ENCODE peak calls at places on chromosomes 6 and 20, in four cellular contexts. K is H1, C is K562, A is GM12878. M is an unnamed sample.

GRCh38 chr6:8570241-8570924 is 135.0 kb upstream of the SLC35B3 start:
- DNase-seq in K (no peak), A (no peak), C (no peak), M (no peak)

GRCh38 chr6:155599571-155599970 is 143.9 kb upstream of the NOX3 start:
- DNase-seq in K (no peak), C (no peak), A (no peak), M (no peak)

GRCh38 chr6:137588472-137588871 is 94.3 kb upstream of the OLIG3 start:
- DNase-seq in A (no peak), K (no peak), C (no peak), M (peak)

GRCh38 chr6:169086020-169086419 is 167.6 kb downstream of the THBS2 start:
- DNase-seq in A (no peak), C (no peak), K (no peak), M (no peak)

GRCh38 chr6:124203106-124203811 is 399.6 kb downstream of the NKAIN2 start:
- DNase-seq in C (no peak), K (no peak), A (no peak), M (no peak)

GRCh38 chr6:109429496-109429895 is 10.9 kb downstream of the PPIL6 start:
- DNase-seq in K (no peak), A (no peak), C (no peak), M (no peak)

GRCh38 chr20:20864346-20865096 is 152.1 kb upstream of the RALGAPA2 start:
- DNase-seq in K (no peak), A (no peak), C (no peak), M (peak)

GRCh38 chr6:13495112-13495765 is 7.8 kb upstream of the GFOD1 start:
- DNase-seq in K (no peak), C (no peak), A (no peak), M (no peak)

GRCh38 chr6:133891814-133892443 is 3.0 kb downstream of the TCF21 start:
- DNase-seq in K (no peak), C (no peak), A (no peak), M (no peak)

GRCh38 chr6:166814386-166814785 is 142.0 kb downstream of the RNASET2 start:
- DNase-seq in A (no peak), K (no peak), C (no peak), M (no peak)

GRCh38 chr20:32984631-32985354 is 19.4 kb downstream of the SUN5 start:
- DNase-seq in K (no peak), C (no peak), A (no peak), M (no peak)

GRCh38 chr6:51028271-51028670 is 209.6 kb downstream of the TFAP2B start:
- DNase-seq in K (no peak), C (no peak), A (no peak), M (peak)

GRCh38 chr6:144657691-144658090 is 372.6 kb downstream of the UTRN start:
- DNase-seq in A (no peak), C (no peak), K (no peak), M (no peak)

GRCh38 chr6:19035454-19035853 is 648.3 kb downstream of the RNF144B start:
- DNase-seq in C (no peak), A (no peak), K (no peak), M (no peak)

GRCh38 chr6:109079981-109080380 is 14.7 kb downstream of the SESN1 start:
- DNase-seq in C (no peak), K (no peak), A (no peak), M (no peak)

GRCh38 chr6:99813565-99813964 is 180.5 kb downstream of the MCHR2 start:
- DNase-seq in A (no peak), K (no peak), C (no peak), M (no peak)

GRCh38 chr6:90676516-90676915 is 89.6 kb upstream of the MAP3K7 start:
- DNase-seq in C (no peak), A (no peak), K (peak), M (no peak)

GRCh38 chr20:31894980-31895675 is 24.7 kb downstream of the TTLL9 start:
- DNase-seq in A (peak), K (no peak), C (no peak), M (peak)

GRCh38 chr6:69835414-69836179 is 30.8 kb upstream of the COL19A1 start:
- DNase-seq in C (no peak), A (no peak), K (no peak), M (peak)

GRCh38 chr6:10655508-10656055 is 38.8 kb downstream of the C6orf52 start:
- DNase-seq in C (no peak), A (peak), K (no peak), M (no peak)

GRCh38 chr20:1390552-1391403 is 2.1 kb downstream of the FKBP1A start:
- DNase-seq in K (no peak), A (no peak), C (no peak), M (no peak)

GRCh38 chr20:3377644-3378043 is 29.8 kb downstream of the DNAAF9 start:
- DNase-seq in K (no peak), C (no peak), A (no peak), M (no peak)

GRCh38 chr6:40395066-40395697 is 192.0 kb downstream of the LRFN2 start:
- DNase-seq in K (no peak), C (no peak), A (no peak), M (no peak)

GRCh38 chr6:34819571-34820480 is 27.9 kb downstream of the BLTP3A start:
- DNase-seq in C (no peak), K (no peak), A (no peak), M (no peak)

GRCh38 chr6:55774542-55775318 is 100.7 kb downstream of the BMP5 start:
- DNase-seq in A (no peak), K (no peak), C (no peak), M (no peak)

GRCh38 chr20:6838181-6838826 is 70.8 kb downstream of the BMP2 start:
- DNase-seq in C (no peak), A (peak), K (no peak), M (no peak)

GRCh38 chr6:32894085-32895005 is 40.4 kb downstream of the PSMB9 start:
- DNase-seq in A (peak), C (peak), K (peak), M (peak)

GRCh38 chr6:81696505-81696904 is 56.0 kb downstream of the TENT5A start:
- DNase-seq in A (no peak), C (no peak), K (no peak), M (peak)

GRCh38 chr6:133899556-133899955 is 10.6 kb downstream of the TCF21 start:
- DNase-seq in C (no peak), K (no peak), A (no peak), M (no peak)

GRCh38 chr6:142374965-142375733 is 73.3 kb downstream of the ADGRG6 start:
- DNase-seq in A (no peak), C (no peak), K (no peak), M (peak)

GRCh38 chr20:40748182-40748581 is 59.1 kb upstream of the MAFB start:
- DNase-seq in A (no peak), K (no peak), C (no peak), M (no peak)

GRCh38 chr20:46213946-46214830 is 94.1 kb downstream of the CDH22 start:
- DNase-seq in A (no peak), K (no peak), C (no peak), M (no peak)

DNA sequence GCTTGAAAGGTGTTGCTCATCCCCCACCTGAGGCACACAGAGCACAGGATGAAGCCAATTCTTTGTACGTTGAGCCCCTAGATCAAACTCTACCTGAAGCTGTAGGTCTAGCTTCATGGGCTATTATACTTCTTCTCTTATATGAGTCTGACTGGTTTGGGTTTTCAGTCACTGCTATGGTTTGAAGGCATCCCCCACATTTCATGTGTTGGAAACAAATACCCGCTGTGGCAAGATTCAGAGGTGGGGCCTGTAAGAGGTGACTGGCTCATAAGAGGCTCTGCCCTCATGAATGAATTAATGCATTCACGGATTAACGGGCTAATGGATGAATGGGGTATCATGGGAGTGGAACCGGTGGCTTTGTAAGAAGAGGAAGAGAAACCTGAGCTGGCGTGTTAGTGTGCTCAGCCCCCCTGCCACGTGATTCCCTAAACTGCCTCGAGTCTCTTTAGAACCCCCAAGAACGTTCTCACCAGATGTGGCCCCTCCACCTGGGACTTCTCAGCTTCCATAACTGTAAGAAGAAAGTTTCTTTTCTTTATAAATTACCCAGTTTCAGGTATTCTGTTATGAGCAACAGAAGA is 39.2 kb downstream of the PREX1 start:
- DNase-seq in C (no peak), K (no peak), A (peak), M (no peak)
- TF ChIP-seq ATF3 in C (no peak), K (no peak), A (peak), M (no peak)

DNA sequence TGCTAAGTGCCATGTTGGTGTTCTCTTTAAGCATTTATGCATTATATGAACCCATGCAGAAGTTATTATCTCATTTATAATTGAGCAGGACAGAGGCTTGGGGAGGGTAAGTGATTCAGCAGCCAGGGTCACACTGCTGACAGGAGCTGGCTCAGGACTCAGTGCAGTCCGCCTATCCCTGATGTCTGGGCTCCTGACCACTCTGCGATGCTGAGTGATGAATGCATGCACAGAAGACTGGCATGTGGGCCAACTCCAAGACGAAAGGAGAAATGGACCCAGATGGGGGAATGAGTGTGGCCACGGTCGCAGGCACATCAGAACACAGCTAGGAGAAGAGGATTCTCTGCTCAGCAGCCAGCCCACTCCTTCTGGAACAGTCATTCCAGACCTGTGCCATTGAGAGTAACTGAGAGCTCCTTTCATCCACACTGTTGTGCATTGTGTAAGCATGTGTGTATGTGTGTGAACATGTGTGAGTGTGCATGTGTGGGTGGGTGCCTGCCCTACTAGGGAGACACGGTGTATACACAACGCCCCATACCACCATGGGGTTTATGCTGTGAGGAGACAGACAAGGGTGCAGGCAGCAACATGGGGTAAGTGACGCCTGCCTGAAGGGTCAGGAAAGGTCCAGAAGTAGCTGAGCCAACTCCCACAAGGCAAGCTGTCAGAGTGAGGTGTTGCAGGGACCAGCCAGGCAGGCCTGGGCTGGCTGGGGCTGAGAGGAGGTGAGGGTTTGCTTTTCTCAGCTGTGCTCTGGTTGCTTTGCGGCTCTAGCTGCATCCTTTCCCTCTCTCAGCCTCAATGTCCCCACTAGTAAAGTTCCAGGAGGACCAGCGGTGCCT is 97.8 kb upstream of the PMEPA1 start:
- DNase-seq in A (no peak), C (no peak), K (no peak), M (no peak)
- TF ChIP-seq EP300 in A (no peak), C (no peak), K (no peak), M (no peak)

DNA sequence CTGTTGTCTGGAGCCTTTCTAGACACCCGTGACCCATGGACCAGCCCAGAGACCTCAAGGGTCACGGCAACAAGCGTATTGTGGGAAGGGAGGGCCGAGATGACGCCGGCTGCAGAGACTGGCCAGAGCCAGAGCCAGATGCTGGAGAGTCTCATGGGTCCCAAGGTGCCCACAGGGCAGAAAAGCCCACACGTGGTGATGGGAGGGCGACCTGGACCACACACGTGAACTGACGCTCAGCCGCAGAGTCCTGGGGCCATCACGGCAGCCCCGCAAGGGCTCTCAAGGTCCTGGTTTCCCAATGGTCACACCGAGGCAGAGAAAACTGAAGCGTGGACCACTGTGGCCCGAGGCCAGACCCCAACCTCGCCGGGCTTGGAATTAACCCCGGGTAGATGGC is 92.6 kb downstream of the YTHDF1 start:
- DNase-seq in C (no peak), K (no peak), A (no peak), M (no peak)
- TF ChIP-seq ATF3 in C (no peak), K (no peak), A (no peak), M (no peak)

GRCh38 chr6:42043787-42044475 is 6.4 kb upstream of the TAF8 start:
- DNase-seq in A (peak), C (peak), K (peak), M (peak)
- TF ChIP-seq EP300 in A (no peak), C (peak), K (no peak), M (no peak)

GRCh38 chr20:4811257-4811656 is 89.5 kb downstream of the PRND start:
- DNase-seq in C (no peak), K (no peak), A (no peak), M (no peak)

GRCh38 chr20:4813076-4813838 is 91.5 kb downstream of the PRND start:
- DNase-seq in C (no peak), K (no peak), A (peak), M (no peak)

GRCh38 chr20:4812641-4813075 is 90.9 kb downstream of the PRND start:
- DNase-seq in K (no peak), A (no peak), C (no peak), M (no peak)

GRCh38 chr20:4811661-4812181 is 90.0 kb downstream of the PRND start:
- DNase-seq in C (no peak), A (peak), K (no peak), M (no peak)

GRCh38 chr20:4812216-4812615 is 90.5 kb downstream of the PRND start:
- DNase-seq in C (no peak), K (no peak), A (no peak), M (no peak)
- TF ChIP-seq ATF3 in C (no peak), K (no peak), A (no peak), M (no peak)

DNA sequence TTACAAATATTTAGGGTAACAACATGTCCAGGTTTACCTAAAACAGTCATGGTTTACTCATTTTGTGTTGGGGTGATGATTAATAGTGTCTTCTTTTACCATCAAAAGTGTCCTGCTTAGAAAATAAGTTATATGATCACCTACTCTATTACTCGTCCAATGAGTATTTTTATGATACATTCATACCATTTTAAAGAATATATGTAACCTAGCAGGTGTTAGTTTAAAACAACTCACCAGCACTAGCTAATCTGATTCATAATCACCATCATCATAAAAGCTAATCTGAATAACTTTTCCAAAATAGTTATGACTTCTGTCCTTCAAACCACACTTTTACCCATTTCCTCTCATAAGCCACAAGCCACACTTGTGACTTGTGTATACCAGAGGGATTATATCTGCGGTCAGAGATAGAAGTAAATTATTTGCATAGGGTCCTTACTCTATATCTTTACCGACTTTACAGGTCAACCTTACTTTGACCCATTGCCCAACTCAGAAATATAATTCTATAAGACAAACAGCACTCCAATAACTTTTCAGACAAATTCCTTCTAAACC is 33.3 kb upstream of the NRN1 start:
- DNase-seq in A (no peak), C (no peak), K (no peak), M (no peak)
- TF ChIP-seq EP300 in A (no peak), C (no peak), K (no peak), M (no peak)

GRCh38 chr6:158131926-158132325 is 36.1 kb downstream of the SERAC1 start:
- DNase-seq in A (no peak), K (no peak), C (peak), M (peak)
- TF ChIP-seq ATF3 in A (no peak), K (no peak), C (no peak), M (no peak)

DNA sequence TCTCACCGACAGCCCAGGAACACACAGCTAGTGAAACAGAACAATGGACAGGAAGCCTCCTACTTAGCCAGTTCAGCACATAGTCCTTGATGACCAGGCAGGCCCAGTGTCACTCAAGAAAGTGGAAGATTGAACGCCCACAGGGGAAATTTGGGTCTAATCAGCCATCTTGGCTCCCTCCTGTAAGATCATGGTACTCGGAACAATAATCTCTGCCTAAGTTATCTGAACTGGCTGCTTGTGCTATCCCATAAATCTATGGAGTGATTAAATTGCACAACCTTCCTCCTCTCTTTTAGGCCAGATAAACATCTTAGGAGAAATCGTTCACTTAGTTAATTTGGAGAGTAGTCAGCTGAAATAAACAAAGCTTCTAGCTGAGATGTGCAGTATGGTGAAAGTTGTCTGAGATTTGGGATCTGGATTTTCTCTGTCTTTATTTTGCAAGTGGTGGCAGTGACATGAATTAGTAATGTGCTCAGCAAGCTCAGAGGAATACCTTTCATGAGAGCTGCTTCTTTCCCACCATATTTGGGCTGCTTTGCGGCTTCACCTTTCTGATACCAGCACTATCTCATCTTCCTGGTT is 146.9 kb downstream of the MTFR2 start:
- DNase-seq in A (no peak), C (no peak), K (no peak), M (no peak)
- TF ChIP-seq EP300 in A (no peak), C (no peak), K (no peak), M (no peak)

M was measured in HepG2.